ENCODE peak calls at places on chromosomes 7 and 10, in seven cellular contexts. One of them, this sample, is unnamed.

GRCh38 chr10:3192856-3193635 is 20.5 kb upstream of the PITRM1 start:
- DNase-seq in astrocyte: peak; percentile 46
- DNase-seq in SK-N-SH: peak; percentile 70
- DNase-seq in cardiac muscle cell: peak; percentile 74
- DNase-seq in CD8-positive, alpha-beta T cell: peak; percentile 31
- DNase-seq in kidney: no peak
- DNase-seq in lung: peak; percentile 58
- DNase-seq in this sample: peak; percentile 71

GRCh38 chr7:12289996-12290395 is 78.9 kb downstream of the TMEM106B start:
- DNase-seq in kidney: no peak
- DNase-seq in cardiac muscle cell: no peak
- DNase-seq in CD8-positive, alpha-beta T cell: no peak
- DNase-seq in lung: no peak
- DNase-seq in astrocyte: no peak
- DNase-seq in SK-N-SH: no peak
- DNase-seq in this sample: no peak

GRCh38 chr7:76066716-76067503 is 19.0 kb downstream of the MDH2 start:
- DNase-seq in cardiac muscle cell: no peak
- DNase-seq in lung: no peak
- DNase-seq in astrocyte: no peak
- DNase-seq in SK-N-SH: no peak
- DNase-seq in CD8-positive, alpha-beta T cell: no peak
- DNase-seq in kidney: no peak
- DNase-seq in this sample: no peak

GRCh38 chr7:122886357-122887081 is at the start of gene CADPS2:
- DNase-seq in kidney: peak; percentile 95
- DNase-seq in SK-N-SH: peak; percentile 86
- DNase-seq in lung: peak; percentile 93
- DNase-seq in CD8-positive, alpha-beta T cell: no peak
- DNase-seq in astrocyte: peak; percentile 79
- DNase-seq in cardiac muscle cell: peak; percentile 92
- DNase-seq in this sample: peak; percentile 93

GRCh38 chr7:24911213-24911603 is 68.8 kb downstream of the OSBPL3 start:
- DNase-seq in astrocyte: peak; percentile 66
- DNase-seq in cardiac muscle cell: peak; percentile 53
- DNase-seq in lung: no peak
- DNase-seq in SK-N-SH: no peak
- DNase-seq in kidney: no peak
- DNase-seq in CD8-positive, alpha-beta T cell: no peak
- DNase-seq in this sample: no peak

GRCh38 chr10:20105236-20105635 is 289.0 kb downstream of the PLXDC2 start:
- DNase-seq in kidney: no peak
- DNase-seq in astrocyte: peak; percentile 84
- DNase-seq in cardiac muscle cell: peak; percentile 60
- DNase-seq in lung: no peak
- DNase-seq in SK-N-SH: no peak
- DNase-seq in CD8-positive, alpha-beta T cell: no peak
- DNase-seq in this sample: no peak

GRCh38 chr10:88322336-88323063 is 260.6 kb downstream of the RNLS start:
- DNase-seq in CD8-positive, alpha-beta T cell: no peak
- DNase-seq in astrocyte: no peak
- DNase-seq in kidney: no peak
- DNase-seq in SK-N-SH: no peak
- DNase-seq in lung: no peak
- DNase-seq in cardiac muscle cell: no peak
- DNase-seq in this sample: no peak

GRCh38 chr7:157581740-157582139 is 244.9 kb downstream of the DNAJB6 start:
- DNase-seq in CD8-positive, alpha-beta T cell: no peak
- DNase-seq in kidney: peak; percentile 35
- DNase-seq in SK-N-SH: no peak
- DNase-seq in astrocyte: no peak
- DNase-seq in cardiac muscle cell: no peak
- DNase-seq in lung: no peak
- DNase-seq in this sample: no peak

GRCh38 chr10:72712136-72712535 is 20.2 kb downstream of the MCU start:
- DNase-seq in CD8-positive, alpha-beta T cell: no peak
- DNase-seq in astrocyte: peak; percentile 69
- DNase-seq in lung: no peak
- DNase-seq in SK-N-SH: no peak
- DNase-seq in kidney: no peak
- DNase-seq in cardiac muscle cell: peak; percentile 79
- DNase-seq in this sample: no peak

GRCh38 chr7:134788191-134788590 is 8.8 kb downstream of the CALD1 start:
- DNase-seq in SK-N-SH: no peak
- DNase-seq in kidney: no peak
- DNase-seq in cardiac muscle cell: no peak
- DNase-seq in astrocyte: no peak
- DNase-seq in lung: no peak
- DNase-seq in CD8-positive, alpha-beta T cell: no peak
- DNase-seq in this sample: no peak

GRCh38 chr7:6650086-6650485 is 13.0 kb downstream of the ZNF316 start:
- DNase-seq in kidney: peak; percentile 29
- DNase-seq in SK-N-SH: peak; percentile 32
- DNase-seq in CD8-positive, alpha-beta T cell: no peak
- DNase-seq in lung: no peak
- DNase-seq in astrocyte: no peak
- DNase-seq in cardiac muscle cell: no peak
- DNase-seq in this sample: peak; percentile 16

GRCh38 chr10:100182908-100183307 is 2.9 kb downstream of the ERLIN1 start:
- DNase-seq in CD8-positive, alpha-beta T cell: no peak
- DNase-seq in astrocyte: no peak
- DNase-seq in SK-N-SH: no peak
- DNase-seq in kidney: no peak
- DNase-seq in lung: no peak
- DNase-seq in cardiac muscle cell: no peak
- DNase-seq in this sample: no peak

GRCh38 chr7:23074443-23075244 is 30.9 kb upstream of the KLHL7 start:
- DNase-seq in cardiac muscle cell: peak; percentile 12
- DNase-seq in astrocyte: peak; percentile 29
- DNase-seq in CD8-positive, alpha-beta T cell: no peak
- DNase-seq in SK-N-SH: no peak
- DNase-seq in kidney: no peak
- DNase-seq in lung: no peak
- DNase-seq in this sample: no peak

GRCh38 chr7:131619336-131620305 is 63.2 kb upstream of the PODXL start:
- DNase-seq in lung: no peak
- DNase-seq in CD8-positive, alpha-beta T cell: no peak
- DNase-seq in kidney: no peak
- DNase-seq in astrocyte: no peak
- DNase-seq in cardiac muscle cell: no peak
- DNase-seq in SK-N-SH: no peak
- DNase-seq in this sample: peak; percentile 74

GRCh38 chr10:29804025-29804852 is 169.5 kb upstream of the SVIL start:
- DNase-seq in kidney: peak; percentile 81
- DNase-seq in SK-N-SH: no peak
- DNase-seq in cardiac muscle cell: peak; percentile 71
- DNase-seq in lung: peak; percentile 50
- DNase-seq in astrocyte: peak; percentile 87
- DNase-seq in CD8-positive, alpha-beta T cell: no peak
- DNase-seq in this sample: no peak

GRCh38 chr10:110113670-110114337 is 93.6 kb upstream of the MXI1 start:
- DNase-seq in lung: no peak
- DNase-seq in astrocyte: no peak
- DNase-seq in kidney: no peak
- DNase-seq in CD8-positive, alpha-beta T cell: no peak
- DNase-seq in cardiac muscle cell: no peak
- DNase-seq in SK-N-SH: no peak
- DNase-seq in this sample: no peak

GRCh38 chr7:9017251-9017650 is 583.8 kb downstream of the NXPH1 start:
- DNase-seq in cardiac muscle cell: no peak
- DNase-seq in lung: no peak
- DNase-seq in CD8-positive, alpha-beta T cell: no peak
- DNase-seq in kidney: no peak
- DNase-seq in SK-N-SH: no peak
- DNase-seq in astrocyte: no peak
- DNase-seq in this sample: no peak

GRCh38 chr7:78197447-78197846 is 398.9 kb downstream of the PHTF2 start:
- DNase-seq in kidney: no peak
- DNase-seq in cardiac muscle cell: peak; percentile 68
- DNase-seq in astrocyte: peak; percentile 20
- DNase-seq in CD8-positive, alpha-beta T cell: no peak
- DNase-seq in lung: no peak
- DNase-seq in SK-N-SH: no peak
- DNase-seq in this sample: no peak

GRCh38 chr10:133419211-133419950 is 5.0 kb downstream of the SPRN start:
- DNase-seq in SK-N-SH: no peak
- DNase-seq in lung: no peak
- DNase-seq in astrocyte: no peak
- DNase-seq in CD8-positive, alpha-beta T cell: no peak
- DNase-seq in kidney: peak; percentile 72
- DNase-seq in cardiac muscle cell: no peak
- DNase-seq in this sample: peak; percentile 40

GRCh38 chr7:33130184-33130583 is 820 bp downstream of the BBS9 start:
- DNase-seq in SK-N-SH: peak; percentile 47
- DNase-seq in cardiac muscle cell: peak; percentile 14
- DNase-seq in astrocyte: no peak
- DNase-seq in lung: no peak
- DNase-seq in CD8-positive, alpha-beta T cell: no peak
- DNase-seq in kidney: no peak
- DNase-seq in this sample: no peak

GRCh38 chr7:104179178-104179577 is 28.6 kb downstream of the ORC5 start:
- DNase-seq in astrocyte: no peak
- DNase-seq in CD8-positive, alpha-beta T cell: no peak
- DNase-seq in kidney: no peak
- DNase-seq in lung: no peak
- DNase-seq in SK-N-SH: no peak
- DNase-seq in cardiac muscle cell: no peak
- DNase-seq in this sample: no peak

GRCh38 chr7:45069444-45070253 is 19.1 kb downstream of the NACAD start:
- DNase-seq in cardiac muscle cell: no peak
- DNase-seq in CD8-positive, alpha-beta T cell: no peak
- DNase-seq in astrocyte: no peak
- DNase-seq in lung: no peak
- DNase-seq in SK-N-SH: no peak
- DNase-seq in kidney: peak; percentile 39
- DNase-seq in this sample: no peak

GRCh38 chr7:17234398-17235021 is 63.9 kb upstream of the AHR start:
- DNase-seq in cardiac muscle cell: peak; percentile 95
- DNase-seq in CD8-positive, alpha-beta T cell: peak; percentile 43
- DNase-seq in astrocyte: peak; percentile 96
- DNase-seq in kidney: no peak
- DNase-seq in lung: no peak
- DNase-seq in SK-N-SH: no peak
- DNase-seq in this sample: no peak

GRCh38 chr10:30463944-30464451 is 30.0 kb downstream of the MAP3K8 start:
- DNase-seq in CD8-positive, alpha-beta T cell: no peak
- DNase-seq in cardiac muscle cell: no peak
- DNase-seq in lung: no peak
- DNase-seq in astrocyte: peak; percentile 12
- DNase-seq in kidney: no peak
- DNase-seq in SK-N-SH: no peak
- DNase-seq in this sample: no peak

DNA sequence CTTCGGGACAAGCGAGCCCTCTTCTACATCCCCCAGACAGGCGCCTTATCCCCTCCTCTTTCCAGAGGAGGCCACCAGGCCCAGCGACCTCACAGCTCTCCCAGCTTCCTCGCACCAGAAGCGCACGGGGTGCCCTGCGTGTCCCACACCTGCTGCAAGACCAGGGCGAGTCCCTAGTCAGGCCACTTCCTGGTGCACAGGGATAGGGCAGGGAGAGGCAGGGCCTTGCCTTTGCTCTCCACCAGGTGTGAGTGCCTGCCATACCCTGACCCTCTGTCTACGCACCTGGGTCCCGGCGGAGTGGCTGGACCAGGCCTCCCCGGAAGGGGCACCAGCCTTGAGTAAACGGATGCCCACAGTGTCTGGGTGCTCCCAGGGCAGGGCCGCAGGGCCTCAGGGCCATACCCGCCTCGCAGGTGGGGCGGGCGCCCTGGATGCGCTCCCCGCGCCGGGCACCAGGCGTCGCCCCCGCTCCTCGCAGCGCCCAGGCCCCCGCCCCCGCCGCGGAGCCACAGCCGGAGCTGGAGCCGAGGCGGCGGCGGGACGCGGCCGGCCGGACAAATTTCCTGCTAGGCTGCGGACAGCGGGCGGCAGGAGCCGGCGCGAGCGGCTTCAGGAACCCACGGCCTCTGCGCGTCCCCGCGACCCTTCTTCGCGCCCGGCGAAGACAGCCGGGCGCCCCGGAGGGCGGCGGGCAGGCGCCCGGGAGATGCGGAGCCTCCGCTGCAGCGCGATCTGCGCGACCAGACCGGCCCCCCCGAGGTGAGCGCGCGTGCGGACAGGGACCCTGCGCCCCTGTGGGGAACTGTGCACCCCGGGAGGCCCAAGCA is at the start of gene PTPRE:
- DNase-seq in cardiac muscle cell: peak; percentile 85
- DNase-seq in kidney: peak; percentile 89
- DNase-seq in SK-N-SH: peak; percentile 96
- DNase-seq in CD8-positive, alpha-beta T cell: peak; percentile 43
- DNase-seq in astrocyte: no peak
- DNase-seq in lung: peak; percentile 79
- DNase-seq in this sample: peak; percentile 89
- TF ChIP-seq CTCF in cardiac muscle cell: peak; percentile 56
- TF ChIP-seq CTCF in kidney: peak; percentile 67
- TF ChIP-seq CTCF in SK-N-SH: peak; percentile 65
- TF ChIP-seq CTCF in CD8-positive, alpha-beta T cell: peak; percentile 54
- TF ChIP-seq CTCF in astrocyte: peak; percentile 36
- TF ChIP-seq CTCF in lung: peak; percentile 70
- TF ChIP-seq CTCF in this sample: peak; percentile 92

GRCh38 chr7:143411976-143412708 is 3.5 kb upstream of the EPHA1 start:
- DNase-seq in SK-N-SH: no peak
- DNase-seq in CD8-positive, alpha-beta T cell: no peak
- DNase-seq in kidney: no peak
- DNase-seq in cardiac muscle cell: no peak
- DNase-seq in astrocyte: no peak
- DNase-seq in lung: no peak
- DNase-seq in this sample: no peak
- H3K4me1 ChIP-seq in SK-N-SH: no peaks in the 10 kb centered on the region
- H3K4me1 ChIP-seq in CD8-positive, alpha-beta T cell: peaks cover 24% of the 10 kb centered on the region
- H3K4me1 ChIP-seq in kidney: peaks cover 7% of the 10 kb centered on the region
- H3K4me1 ChIP-seq in cardiac muscle cell: peaks cover 8% of the 10 kb centered on the region
- H3K4me1 ChIP-seq in astrocyte: peaks cover 15% of the 10 kb centered on the region
- H3K4me1 ChIP-seq in lung: peaks cover 12% of the 10 kb centered on the region
- H3K4me1 ChIP-seq in this sample: no peaks in the 10 kb centered on the region

GRCh38 chr7:140242057-140243031 is 65.6 kb upstream of the KDM7A start:
- DNase-seq in cardiac muscle cell: no peak
- DNase-seq in SK-N-SH: peak; percentile 81
- DNase-seq in astrocyte: no peak
- DNase-seq in kidney: no peak
- DNase-seq in lung: no peak
- DNase-seq in CD8-positive, alpha-beta T cell: no peak
- DNase-seq in this sample: peak; percentile 82
- H3K27ac ChIP-seq in cardiac muscle cell: no peak overlapping the region
- H3K27ac ChIP-seq in SK-N-SH: no peak overlapping the region
- H3K27ac ChIP-seq in astrocyte: no peak overlapping the region
- H3K27ac ChIP-seq in kidney: no peak overlapping the region
- H3K27ac ChIP-seq in lung: no peak overlapping the region
- H3K27ac ChIP-seq in CD8-positive, alpha-beta T cell: no peak overlapping the region
- H3K27ac ChIP-seq in this sample: no peak overlapping the region

GRCh38 chr10:44465430-44466115 is 80.7 kb upstream of the CXCL12 start:
- DNase-seq in cardiac muscle cell: no peak
- DNase-seq in astrocyte: peak; percentile 19
- DNase-seq in SK-N-SH: peak; percentile 16
- DNase-seq in CD8-positive, alpha-beta T cell: no peak
- DNase-seq in kidney: peak; percentile 38
- DNase-seq in lung: no peak
- DNase-seq in this sample: peak; percentile 52
- TF ChIP-seq CTCF in cardiac muscle cell: no peak
- TF ChIP-seq CTCF in astrocyte: no peak
- TF ChIP-seq CTCF in SK-N-SH: no peak
- TF ChIP-seq CTCF in CD8-positive, alpha-beta T cell: no peak
- TF ChIP-seq CTCF in kidney: no peak
- TF ChIP-seq CTCF in lung: no peak
- TF ChIP-seq CTCF in this sample: peak; percentile 50

This sample was measured in endodermal cell.